ENCODE peak calls at places on chromosome 12, in seven cellular contexts. One of them, this sample, is unnamed.

GRCh38 chr12:28905220-28905940 is 243.7 kb upstream of the FAR2 start:
- DNase-seq in nephron progenitor cell: no peak
- DNase-seq in kidney: no peak
- DNase-seq in neural crest cell: no peak
- DNase-seq in A549: no peak
- DNase-seq in bronchial epithelial cell: peak
- DNase-seq in choroid plexus epithelial cell: no peak
- DNase-seq in this sample: no peak

GRCh38 chr12:110012137-110012536 is 12.9 kb downstream of the ANKRD13A start:
- DNase-seq in nephron progenitor cell: no peak
- DNase-seq in neural crest cell: no peak
- DNase-seq in A549: no peak
- DNase-seq in bronchial epithelial cell: no peak
- DNase-seq in kidney: peak
- DNase-seq in choroid plexus epithelial cell: no peak
- DNase-seq in this sample: no peak

GRCh38 chr12:114917953-114918352 is 234.0 kb upstream of the TBX3 start:
- DNase-seq in neural crest cell: no peak
- DNase-seq in choroid plexus epithelial cell: no peak
- DNase-seq in kidney: no peak
- DNase-seq in A549: no peak
- DNase-seq in bronchial epithelial cell: no peak
- DNase-seq in nephron progenitor cell: no peak
- DNase-seq in this sample: no peak

GRCh38 chr12:109875572-109876131 is 4.7 kb downstream of the GLTP start:
- DNase-seq in neural crest cell: no peak
- DNase-seq in bronchial epithelial cell: peak
- DNase-seq in kidney: no peak
- DNase-seq in nephron progenitor cell: no peak
- DNase-seq in A549: no peak
- DNase-seq in choroid plexus epithelial cell: no peak
- DNase-seq in this sample: no peak

GRCh38 chr12:114762490-114763110 is 78.6 kb upstream of the TBX3 start:
- DNase-seq in bronchial epithelial cell: no peak
- DNase-seq in A549: no peak
- DNase-seq in nephron progenitor cell: no peak
- DNase-seq in kidney: no peak
- DNase-seq in choroid plexus epithelial cell: peak
- DNase-seq in neural crest cell: no peak
- DNase-seq in this sample: no peak

GRCh38 chr12:53564941-53565340 is 57.7 kb upstream of the NPFF start:
- DNase-seq in bronchial epithelial cell: no peak
- DNase-seq in nephron progenitor cell: peak
- DNase-seq in kidney: no peak
- DNase-seq in A549: no peak
- DNase-seq in choroid plexus epithelial cell: no peak
- DNase-seq in neural crest cell: no peak
- DNase-seq in this sample: no peak

GRCh38 chr12:30694412-30694955 is 1.2 kb downstream of the IPO8 start:
- DNase-seq in A549: peak
- DNase-seq in bronchial epithelial cell: peak
- DNase-seq in nephron progenitor cell: no peak
- DNase-seq in choroid plexus epithelial cell: peak
- DNase-seq in kidney: no peak
- DNase-seq in neural crest cell: no peak
- DNase-seq in this sample: no peak

GRCh38 chr12:131704509-131704908 is 6.4 kb upstream of the SFSWAP start:
- DNase-seq in A549: no peak
- DNase-seq in choroid plexus epithelial cell: no peak
- DNase-seq in bronchial epithelial cell: no peak
- DNase-seq in nephron progenitor cell: no peak
- DNase-seq in kidney: no peak
- DNase-seq in neural crest cell: no peak
- DNase-seq in this sample: no peak

GRCh38 chr12:115873416-115874082 is 403.9 kb downstream of the MED13L start:
- DNase-seq in kidney: no peak
- DNase-seq in neural crest cell: no peak
- DNase-seq in nephron progenitor cell: no peak
- DNase-seq in choroid plexus epithelial cell: no peak
- DNase-seq in bronchial epithelial cell: peak
- DNase-seq in A549: no peak
- DNase-seq in this sample: no peak

GRCh38 chr12:71219224-71219623 is 61.4 kb upstream of the TSPAN8 start:
- DNase-seq in nephron progenitor cell: no peak
- DNase-seq in neural crest cell: no peak
- DNase-seq in kidney: no peak
- DNase-seq in bronchial epithelial cell: no peak
- DNase-seq in A549: no peak
- DNase-seq in choroid plexus epithelial cell: no peak
- DNase-seq in this sample: no peak

GRCh38 chr12:10307630-10308029 is at the start of gene KLRD1:
- DNase-seq in choroid plexus epithelial cell: peak
- DNase-seq in neural crest cell: no peak
- DNase-seq in A549: no peak
- DNase-seq in kidney: no peak
- DNase-seq in bronchial epithelial cell: no peak
- DNase-seq in nephron progenitor cell: no peak
- DNase-seq in this sample: no peak

GRCh38 chr12:26188641-26189040 is 6.7 kb upstream of the SSPN start:
- DNase-seq in neural crest cell: no peak
- DNase-seq in A549: no peak
- DNase-seq in choroid plexus epithelial cell: peak
- DNase-seq in nephron progenitor cell: no peak
- DNase-seq in kidney: no peak
- DNase-seq in bronchial epithelial cell: no peak
- DNase-seq in this sample: no peak

GRCh38 chr12:50188280-50188781 is 21.2 kb upstream of the CERS5 start:
- DNase-seq in nephron progenitor cell: no peak
- DNase-seq in A549: no peak
- DNase-seq in bronchial epithelial cell: no peak
- DNase-seq in choroid plexus epithelial cell: peak
- DNase-seq in neural crest cell: no peak
- DNase-seq in kidney: no peak
- DNase-seq in this sample: no peak

GRCh38 chr12:119178544-119179334 is at the start of gene HSPB8:
- DNase-seq in choroid plexus epithelial cell: peak
- DNase-seq in kidney: peak
- DNase-seq in bronchial epithelial cell: peak
- DNase-seq in A549: peak
- DNase-seq in nephron progenitor cell: peak
- DNase-seq in neural crest cell: peak
- DNase-seq in this sample: peak

GRCh38 chr12:117885211-117885610 is 83.6 kb downstream of the KSR2 start:
- DNase-seq in nephron progenitor cell: no peak
- DNase-seq in bronchial epithelial cell: no peak
- DNase-seq in choroid plexus epithelial cell: no peak
- DNase-seq in A549: no peak
- DNase-seq in neural crest cell: no peak
- DNase-seq in kidney: no peak
- DNase-seq in this sample: no peak

GRCh38 chr12:90695415-90695814 is 259.6 kb downstream of the CCER1 start:
- DNase-seq in choroid plexus epithelial cell: peak
- DNase-seq in A549: no peak
- DNase-seq in kidney: no peak
- DNase-seq in nephron progenitor cell: no peak
- DNase-seq in bronchial epithelial cell: peak
- DNase-seq in neural crest cell: no peak
- DNase-seq in this sample: no peak

GRCh38 chr12:124024263-124024678 is 51.3 kb downstream of the ZNF664 start:
- DNase-seq in choroid plexus epithelial cell: no peak
- DNase-seq in kidney: no peak
- DNase-seq in bronchial epithelial cell: no peak
- DNase-seq in neural crest cell: no peak
- DNase-seq in A549: no peak
- DNase-seq in nephron progenitor cell: no peak
- DNase-seq in this sample: no peak

GRCh38 chr12:122006186-122006926 is 15.3 kb upstream of the BCL7A start:
- DNase-seq in nephron progenitor cell: no peak
- DNase-seq in choroid plexus epithelial cell: no peak
- DNase-seq in A549: no peak
- DNase-seq in kidney: peak
- DNase-seq in neural crest cell: no peak
- DNase-seq in bronchial epithelial cell: no peak
- DNase-seq in this sample: no peak

GRCh38 chr12:43675048-43675904 is 83.3 kb downstream of the PUS7L start:
- DNase-seq in bronchial epithelial cell: peak
- DNase-seq in nephron progenitor cell: no peak
- DNase-seq in choroid plexus epithelial cell: no peak
- DNase-seq in kidney: no peak
- DNase-seq in A549: no peak
- DNase-seq in neural crest cell: no peak
- DNase-seq in this sample: no peak

GRCh38 chr12:43676183-43676813 is 82.3 kb downstream of the PUS7L start:
- DNase-seq in neural crest cell: peak
- DNase-seq in choroid plexus epithelial cell: peak
- DNase-seq in bronchial epithelial cell: peak
- DNase-seq in nephron progenitor cell: no peak
- DNase-seq in A549: peak
- DNase-seq in kidney: no peak
- DNase-seq in this sample: no peak
- TF ChIP-seq CTCF in neural crest cell: peak
- TF ChIP-seq CTCF in choroid plexus epithelial cell: peak
- TF ChIP-seq CTCF in bronchial epithelial cell: peak
- TF ChIP-seq CTCF in nephron progenitor cell: peak
- TF ChIP-seq CTCF in A549: peak
- TF ChIP-seq CTCF in kidney: peak
- TF ChIP-seq CTCF in this sample: peak

GRCh38 chr12:1122803-1123202 is 131.8 kb downstream of the ERC1 start:
- DNase-seq in kidney: no peak
- DNase-seq in bronchial epithelial cell: no peak
- DNase-seq in choroid plexus epithelial cell: peak
- DNase-seq in A549: no peak
- DNase-seq in neural crest cell: no peak
- DNase-seq in nephron progenitor cell: no peak
- DNase-seq in this sample: no peak

GRCh38 chr12:1115471-1116242 is 124.6 kb downstream of the ERC1 start:
- DNase-seq in A549: no peak
- DNase-seq in kidney: no peak
- DNase-seq in nephron progenitor cell: no peak
- DNase-seq in choroid plexus epithelial cell: peak
- DNase-seq in neural crest cell: no peak
- DNase-seq in bronchial epithelial cell: peak
- DNase-seq in this sample: no peak

GRCh38 chr12:1117970-1118563 is 127.0 kb downstream of the ERC1 start:
- DNase-seq in bronchial epithelial cell: peak
- DNase-seq in nephron progenitor cell: peak
- DNase-seq in choroid plexus epithelial cell: peak
- DNase-seq in neural crest cell: peak
- DNase-seq in kidney: no peak
- DNase-seq in A549: peak
- DNase-seq in this sample: no peak

GRCh38 chr12:1117371-1117770 is 126.3 kb downstream of the ERC1 start:
- DNase-seq in neural crest cell: no peak
- DNase-seq in nephron progenitor cell: no peak
- DNase-seq in choroid plexus epithelial cell: no peak
- DNase-seq in kidney: no peak
- DNase-seq in A549: peak
- DNase-seq in bronchial epithelial cell: peak
- DNase-seq in this sample: no peak
- TF ChIP-seq CTCF in neural crest cell: no peak
- TF ChIP-seq CTCF in nephron progenitor cell: no peak
- TF ChIP-seq CTCF in choroid plexus epithelial cell: no peak
- TF ChIP-seq CTCF in kidney: no peak
- TF ChIP-seq CTCF in A549: no peak
- TF ChIP-seq CTCF in bronchial epithelial cell: no peak
- TF ChIP-seq CTCF in this sample: no peak

GRCh38 chr12:121001060-121001459 is 15.2 kb downstream of the C12orf43 start:
- DNase-seq in neural crest cell: no peak
- DNase-seq in nephron progenitor cell: no peak
- DNase-seq in kidney: no peak
- DNase-seq in A549: no peak
- DNase-seq in choroid plexus epithelial cell: no peak
- DNase-seq in bronchial epithelial cell: no peak
- DNase-seq in this sample: no peak

GRCh38 chr12:121001841-121002483 is 14.3 kb downstream of the C12orf43 start:
- DNase-seq in choroid plexus epithelial cell: no peak
- DNase-seq in kidney: no peak
- DNase-seq in nephron progenitor cell: no peak
- DNase-seq in A549: no peak
- DNase-seq in bronchial epithelial cell: no peak
- DNase-seq in neural crest cell: no peak
- DNase-seq in this sample: no peak

GRCh38 chr12:121004253-121004815 is 12.0 kb downstream of the C12orf43 start:
- DNase-seq in kidney: no peak
- DNase-seq in nephron progenitor cell: no peak
- DNase-seq in A549: no peak
- DNase-seq in neural crest cell: no peak
- DNase-seq in choroid plexus epithelial cell: no peak
- DNase-seq in bronchial epithelial cell: no peak
- DNase-seq in this sample: no peak

GRCh38 chr12:121005346-121005815 is 10.9 kb downstream of the C12orf43 start:
- DNase-seq in bronchial epithelial cell: peak
- DNase-seq in neural crest cell: peak
- DNase-seq in A549: peak
- DNase-seq in kidney: no peak
- DNase-seq in nephron progenitor cell: peak
- DNase-seq in choroid plexus epithelial cell: peak
- DNase-seq in this sample: no peak

GRCh38 chr12:121003650-121004049 is 12.6 kb downstream of the C12orf43 start:
- DNase-seq in nephron progenitor cell: no peak
- DNase-seq in choroid plexus epithelial cell: no peak
- DNase-seq in kidney: no peak
- DNase-seq in A549: peak
- DNase-seq in neural crest cell: no peak
- DNase-seq in bronchial epithelial cell: no peak
- DNase-seq in this sample: no peak
- TF ChIP-seq CTCF in nephron progenitor cell: no peak
- TF ChIP-seq CTCF in choroid plexus epithelial cell: no peak
- TF ChIP-seq CTCF in kidney: no peak
- TF ChIP-seq CTCF in A549: peak
- TF ChIP-seq CTCF in neural crest cell: no peak
- TF ChIP-seq CTCF in bronchial epithelial cell: no peak
- TF ChIP-seq CTCF in this sample: no peak

DNA sequence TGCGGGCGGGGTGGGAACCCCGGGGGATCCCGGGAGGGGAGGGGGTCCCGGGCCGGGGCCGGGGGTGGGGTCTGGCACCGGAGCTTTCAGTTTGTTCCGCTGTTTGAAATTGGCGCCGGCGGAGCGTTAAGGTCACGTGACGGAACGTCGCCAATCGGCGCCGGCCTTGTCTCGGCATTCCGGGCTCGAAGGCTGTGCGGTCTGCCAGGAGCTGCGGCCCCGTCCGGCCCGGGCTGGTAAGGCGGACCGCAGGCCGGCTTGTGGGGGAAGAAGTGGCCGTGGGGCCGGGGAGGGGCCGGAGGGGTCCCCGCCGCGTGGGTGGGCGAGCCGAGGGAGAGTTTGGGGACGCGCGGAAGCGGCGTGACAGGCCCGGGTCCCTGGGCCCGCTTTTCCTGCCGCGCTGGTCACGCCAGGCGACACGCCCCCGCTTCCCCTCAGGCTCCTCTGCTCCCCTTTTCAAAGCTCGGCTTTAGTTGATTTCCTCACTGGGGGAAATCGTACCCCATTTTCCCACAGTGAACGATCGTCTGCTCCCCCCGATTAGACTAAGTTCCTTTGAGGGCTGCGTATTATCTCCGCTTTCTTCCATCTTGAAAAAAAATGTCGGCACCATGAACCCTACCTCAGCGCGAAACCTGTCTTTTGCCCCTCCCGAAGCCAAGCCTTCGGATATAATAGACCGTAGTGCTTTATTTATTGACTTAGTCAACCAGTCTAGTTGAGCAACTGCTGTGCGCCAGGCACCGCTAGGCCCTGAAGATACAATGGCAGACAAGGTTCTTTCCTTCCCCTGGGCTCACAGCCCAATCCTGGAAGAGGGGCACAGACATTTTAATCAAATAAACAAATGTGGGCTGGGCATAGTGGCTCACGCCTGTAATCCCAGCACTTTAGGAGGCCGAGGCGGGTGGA is at the start of the genes FOXM1 and RHNO1:
- DNase-seq in choroid plexus epithelial cell: peak
- DNase-seq in nephron progenitor cell: peak
- DNase-seq in bronchial epithelial cell: peak
- DNase-seq in neural crest cell: peak
- DNase-seq in A549: peak
- DNase-seq in kidney: peak
- DNase-seq in this sample: peak
- TF ChIP-seq CTCF in choroid plexus epithelial cell: peak
- TF ChIP-seq CTCF in nephron progenitor cell: no peak
- TF ChIP-seq CTCF in bronchial epithelial cell: no peak
- TF ChIP-seq CTCF in neural crest cell: no peak
- TF ChIP-seq CTCF in A549: no peak
- TF ChIP-seq CTCF in kidney: peak
- TF ChIP-seq CTCF in this sample: no peak

This sample was measured in D721Med.